ENCODE peak calls at places on chromosomes 4 and X, in four cellular contexts. D, E, V and Z are unnamed samples.

GRCh38 chr4:159298502-159298901 is 195.6 kb downstream of the RAPGEF2 start:
- DNase-seq in E (no peak), D (no peak), V (peak; percentile 47), Z (no peak)

GRCh38 chrX:146602246-146602645 is 207.3 kb upstream of the CXorf51B start:
- DNase-seq in D (no peak), E (no peak), V (no peak), Z (no peak)

GRCh38 chrX:57915680-57916079 is 5.4 kb upstream of the ZXDA start:
- DNase-seq in E (no peak), V (no peak), D (no peak), Z (no peak)

GRCh38 chrX:10617186-10617963 is 3.0 kb downstream of the MID1 start:
- DNase-seq in E (no peak), V (no peak), D (no peak), Z (no peak)

GRCh38 chrX:22922961-22923360 is 76.8 kb upstream of the DDX53 start:
- DNase-seq in D (no peak), E (no peak), V (peak; percentile 78), Z (no peak)

GRCh38 chrX:134186362-134187121 is 50.4 kb upstream of the CCDC160 start:
- DNase-seq in V (no peak), E (no peak), D (no peak), Z (peak; percentile 6)

GRCh38 chr4:11739992-11740391 is 311.3 kb upstream of the HS3ST1 start:
- DNase-seq in D (no peak), E (no peak), V (peak; percentile 24), Z (no peak)

GRCh38 chr4:183658362-183659028 is 490 bp downstream of the RWDD4 start:
- DNase-seq in D (peak; percentile 52), E (no peak), V (no peak), Z (peak; percentile 53)

GRCh38 chr4:23455482-23455881 is 434.4 kb downstream of the PPARGC1A start:
- DNase-seq in D (no peak), V (no peak), E (no peak), Z (no peak)

GRCh38 chrX:51163730-51164129 is 168.9 kb upstream of the NUDT10 start:
- DNase-seq in V (no peak), E (no peak), D (no peak), Z (no peak)

GRCh38 chr4:73434311-73434710 is 1.7 kb upstream of the AFP start:
- DNase-seq in D (no peak), E (no peak), V (peak; percentile 24), Z (no peak)

GRCh38 chr4:81921757-81922159 is 450.1 kb upstream of the RASGEF1B start:
- DNase-seq in D (no peak), E (no peak), V (no peak), Z (no peak)

GRCh38 chr4:7759635-7760034 is 180.0 kb downstream of the AFAP1 start:
- DNase-seq in E (peak; percentile 34), V (no peak), D (no peak), Z (no peak)